ENCODE peak calls at places on chromosomes 13 and 19, in eight cellular contexts. F is heart left ventricle; H is NCI-H82; X is T-cell; U is CD4-positive, CD25-positive, alpha-beta regulatory T cell; Y is T1000; A is mucosa of descending colon; M is cardiac muscle cell. P is an unnamed sample.

GRCh38 chr13:112182831-112183543 is 116.0 kb downstream of the SOX1 start:
- DNase-seq in M (no peak), F (no peak), H (no peak), Y (no peak), U (no peak), A (no peak), X (no peak), P (no peak)

GRCh38 chr19:38298841-38299680 is 5.0 kb upstream of the C19orf33 start:
- DNase-seq in Y (no peak), A (no peak), U (no peak), M (peak), X (no peak), H (no peak), F (no peak), P (peak)

GRCh38 chr19:10478903-10479384 is 24.2 kb downstream of the KEAP1 start:
- DNase-seq in U (peak), M (peak), F (peak), H (peak), A (peak), Y (peak), X (peak), P (peak)

GRCh38 chr13:48501705-48502104 is 31.2 kb downstream of the RCBTB2 start:
- DNase-seq in A (no peak), U (no peak), X (no peak), H (no peak), Y (no peak), F (no peak), M (no peak), P (no peak)

GRCh38 chr19:16078759-16079707 is 2.7 kb downstream of the TPM4 start:
- DNase-seq in X (peak), U (peak), H (peak), M (peak), F (peak), A (peak), Y (peak), P (peak)

GRCh38 chr19:2047449-2048103 is 3.5 kb downstream of the MKNK2 start:
- DNase-seq in F (peak), H (no peak), U (no peak), X (no peak), Y (peak), M (no peak), A (no peak), P (peak)

GRCh38 chr13:94548382-94549240 is 47.3 kb downstream of the TGDS start:
- DNase-seq in F (peak), H (peak), A (peak), M (peak), X (peak), Y (no peak), U (no peak), P (peak)

GRCh38 chr13:59951011-59951410 is 212.7 kb downstream of the DIAPH3 start:
- DNase-seq in H (no peak), U (no peak), X (no peak), Y (no peak), F (no peak), M (no peak), A (no peak), P (no peak)

GRCh38 chr19:13018037-13018914 is 23.0 kb downstream of the NFIX start:
- DNase-seq in Y (no peak), A (no peak), F (peak), U (no peak), M (peak), X (no peak), H (no peak), P (peak)

GRCh38 chr13:101298517-101298916 is 117.8 kb downstream of the NALCN start:
- DNase-seq in U (no peak), F (no peak), X (no peak), M (no peak), Y (no peak), H (no peak), A (no peak), P (no peak)

GRCh38 chr19:8515317-8515716 is 1.4 kb upstream of the ZNF414 start:
- DNase-seq in H (no peak), U (peak), A (no peak), M (no peak), X (peak), Y (no peak), F (peak), P (no peak)

GRCh38 chr19:39046037-39046821 is 13.9 kb upstream of the FBXO27 start:
- DNase-seq in M (peak), X (no peak), U (no peak), Y (no peak), F (no peak), H (peak), A (no peak), P (no peak)

GRCh38 chr13:44575741-44576395 is at the start of gene TSC22D1:
- DNase-seq in H (peak), A (peak), X (peak), F (peak), M (peak), Y (no peak), U (peak), P (peak)

GRCh38 chr19:9251236-9251635 is 506 bp downstream of the OR7E24 start:
- DNase-seq in H (no peak), M (no peak), F (no peak), X (no peak), A (no peak), U (no peak), Y (no peak), P (no peak)

GRCh38 chr13:32852568-32852967 is 163.7 kb upstream of the KL start:
- DNase-seq in H (no peak), U (no peak), F (no peak), X (no peak), Y (no peak), A (no peak), M (peak), P (no peak)

GRCh38 chr13:103157434-103158145 is 91.4 kb upstream of the SLC10A2 start:
- DNase-seq in H (no peak), F (no peak), U (no peak), A (no peak), X (no peak), M (no peak), Y (no peak), P (no peak)

GRCh38 chr19:9789066-9789465 is 20.5 kb upstream of the ZNF846 start:
- DNase-seq in M (no peak), A (no peak), X (no peak), H (no peak), U (no peak), F (no peak), Y (no peak), P (no peak)

GRCh38 chr13:98267080-98267912 is 90.2 kb upstream of the RNF113B start:
- DNase-seq in F (no peak), U (no peak), H (no peak), A (peak), X (no peak), Y (no peak), M (peak), P (no peak)

GRCh38 chr19:51456541-51457290 is 1.5 kb downstream of the SIGLEC8 start:
- DNase-seq in F (no peak), M (no peak), A (no peak), X (no peak), Y (no peak), H (no peak), U (no peak), P (no peak)

GRCh38 chr13:79779761-79780160 is 298.8 kb downstream of the NDFIP2 start:
- DNase-seq in X (no peak), F (no peak), U (no peak), A (peak), Y (no peak), M (peak), H (peak), P (peak)

GRCh38 chr19:38650180-38650775 is 2.8 kb downstream of the ACTN4 start:
- DNase-seq in X (no peak), H (peak), M (no peak), F (peak), U (no peak), Y (no peak), A (peak), P (peak)

GRCh38 chr19:2042485-2043268 is 8.4 kb downstream of the MKNK2 start:
- DNase-seq in A (peak), M (peak), H (no peak), Y (no peak), F (no peak), X (no peak), U (no peak), P (no peak)

GRCh38 chr19:54137913-54138776 is 583 bp downstream of the CNOT3 start:
- DNase-seq in M (no peak), F (no peak), Y (no peak), X (peak), H (no peak), A (no peak), U (no peak), P (no peak)

GRCh38 chr19:343941-344624 is 513 bp downstream of the MIER2 start:
- DNase-seq in X (no peak), Y (peak), A (peak), F (no peak), U (peak), H (peak), M (peak), P (peak)